ENCODE peak calls at places on chromosomes 6 and 20, in five cellular contexts. T is cardiac fibroblast, X is progenitor cell of endocrine pancreas, I is fibroblast of pulmonary artery, F is kidney epithelial cell. W is an unnamed sample.

GRCh38 chr20:45049438-45049837 is 51.5 kb downstream of the KCNS1 start:
- DNase-seq in F (no peak), I (no peak), T (no peak), X (no peak), W (no peak)

GRCh38 chr6:88586371-88587157 is 376.9 kb downstream of the RNGTT start:
- DNase-seq in I (no peak), T (peak), X (no peak), F (no peak), W (no peak)

GRCh38 chr20:49529470-49529869 is 38.5 kb downstream of the PTGIS start:
- DNase-seq in X (no peak), I (no peak), F (no peak), T (no peak), W (no peak)

GRCh38 chr20:46945465-46945864 is 50.8 kb downstream of the EYA2 start:
- DNase-seq in F (no peak), T (no peak), I (no peak), X (no peak), W (no peak)

GRCh38 chr6:16722616-16723015 is 38.6 kb downstream of the ATXN1 start:
- DNase-seq in X (no peak), T (no peak), F (no peak), I (no peak), W (no peak)

GRCh38 chr6:37047933-37048850 is 42.7 kb downstream of the FGD2 start:
- DNase-seq in T (no peak), X (no peak), F (no peak), I (no peak), W (no peak)

GRCh38 chr6:157376241-157376640 is 4.7 kb upstream of the ZDHHC14 start:
- DNase-seq in X (no peak), I (no peak), F (no peak), T (no peak), W (no peak)

GRCh38 chr20:48897298-48898044 is 24.0 kb upstream of the ARFGEF2 start:
- DNase-seq in I (peak), X (no peak), F (peak), T (peak), W (peak)

GRCh38 chr6:24497254-24497989 is 2.7 kb downstream of the ALDH5A1 start:
- DNase-seq in T (no peak), I (no peak), F (no peak), X (no peak), W (no peak)

GRCh38 chr6:24495516-24495847 is 713 bp downstream of the ALDH5A1 start:
- DNase-seq in F (no peak), X (peak), T (peak), I (peak), W (no peak)

GRCh38 chr6:24492475-24492874 is 2.3 kb upstream of the ALDH5A1 start:
- DNase-seq in T (peak), F (no peak), X (no peak), I (peak), W (peak)

GRCh38 chr6:24493945-24494725 is 634 bp upstream of the ALDH5A1 start:
- DNase-seq in X (no peak), T (no peak), F (no peak), I (no peak), W (no peak)

GRCh38 chr6:24494726-24495515 is at the start of gene ALDH5A1:
- DNase-seq in T (peak), F (no peak), I (peak), X (peak), W (no peak)
- TF ChIP-seq CTCF in T (no peak), F (peak), I (peak), X (peak), W (no peak)

DNA sequence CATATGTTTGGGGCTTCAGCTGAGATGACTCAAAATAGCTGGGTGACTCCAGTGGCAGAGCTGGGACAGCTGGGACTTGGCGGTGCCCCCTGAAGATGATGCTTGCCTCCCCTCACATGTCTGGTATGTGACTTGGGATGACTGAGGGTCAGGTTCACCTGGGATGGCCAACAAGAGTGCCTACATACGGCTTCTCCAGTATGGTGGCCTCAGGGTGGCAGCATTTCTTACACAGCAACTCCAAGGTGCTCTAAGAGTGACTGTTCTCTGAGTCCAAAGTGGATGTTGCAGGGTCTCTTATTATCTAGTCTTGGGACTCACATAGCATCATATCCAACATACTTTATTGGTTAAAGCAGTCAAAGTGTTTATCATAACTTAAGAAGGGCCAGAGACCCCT is 87.8 kb upstream of the CENPW start:
- DNase-seq in I (no peak), X (no peak), F (no peak), T (no peak), W (no peak)
- TF ChIP-seq CTCF in I (no peak), X (no peak), F (no peak), T (no peak), W (no peak)

GRCh38 chr20:1588166-1588868 is 30.8 kb upstream of the SIRPD start:
- DNase-seq in T (no peak), I (no peak), F (no peak), X (no peak), W (no peak)

DNA sequence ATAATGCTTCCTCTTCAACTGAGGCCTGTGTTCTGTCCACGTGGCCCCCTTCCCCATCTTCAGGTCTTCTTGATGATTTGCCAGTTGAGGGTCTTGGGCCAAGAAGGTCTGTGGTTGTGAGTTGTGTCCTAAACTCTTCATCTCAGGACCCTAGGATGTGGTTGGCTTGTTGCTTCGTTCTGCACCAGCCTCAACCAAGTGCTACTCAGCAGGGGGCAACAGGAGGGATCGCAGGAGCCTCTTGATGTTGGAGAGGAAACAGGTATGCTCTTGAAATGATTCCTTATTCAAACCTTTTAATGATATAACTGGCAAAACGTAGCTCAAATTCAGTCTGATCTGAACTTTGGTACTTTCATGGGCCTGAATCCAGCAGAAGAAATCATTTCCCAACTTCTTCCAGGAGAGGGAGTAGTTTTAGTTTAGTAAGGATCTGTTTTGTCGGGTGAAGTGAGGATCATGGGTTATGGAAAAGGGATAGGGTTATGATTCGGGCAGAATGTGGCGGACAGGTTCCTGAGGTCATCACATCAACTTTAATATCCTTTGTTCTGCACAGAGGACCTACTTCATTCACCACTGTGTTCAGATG is 30.8 kb downstream of the SIRPB1 start:
- DNase-seq in T (no peak), F (no peak), X (no peak), I (no peak), W (no peak)
- TF ChIP-seq CTCF in T (no peak), F (no peak), X (no peak), I (no peak), W (no peak)

GRCh38 chr6:74927299-74927698 is 278.6 kb downstream of the COL12A1 start:
- DNase-seq in T (no peak), F (no peak), X (no peak), I (no peak), W (no peak)

GRCh38 chr6:74931567-74931966 is 274.3 kb downstream of the COL12A1 start:
- DNase-seq in F (no peak), I (peak), X (no peak), T (peak), W (peak)

GRCh38 chr6:74932214-74932923 is 273.5 kb downstream of the COL12A1 start:
- DNase-seq in F (no peak), I (no peak), T (peak), X (no peak), W (no peak)

GRCh38 chr6:74925683-74926082 is 280.2 kb downstream of the COL12A1 start:
- DNase-seq in T (no peak), F (no peak), I (no peak), X (no peak), W (no peak)

GRCh38 chr6:74928203-74928602 is 277.6 kb downstream of the COL12A1 start:
- DNase-seq in T (no peak), I (no peak), F (no peak), X (no peak), W (no peak)
- TF ChIP-seq CTCF in T (no peak), I (no peak), F (no peak), X (no peak), W (no peak)

DNA sequence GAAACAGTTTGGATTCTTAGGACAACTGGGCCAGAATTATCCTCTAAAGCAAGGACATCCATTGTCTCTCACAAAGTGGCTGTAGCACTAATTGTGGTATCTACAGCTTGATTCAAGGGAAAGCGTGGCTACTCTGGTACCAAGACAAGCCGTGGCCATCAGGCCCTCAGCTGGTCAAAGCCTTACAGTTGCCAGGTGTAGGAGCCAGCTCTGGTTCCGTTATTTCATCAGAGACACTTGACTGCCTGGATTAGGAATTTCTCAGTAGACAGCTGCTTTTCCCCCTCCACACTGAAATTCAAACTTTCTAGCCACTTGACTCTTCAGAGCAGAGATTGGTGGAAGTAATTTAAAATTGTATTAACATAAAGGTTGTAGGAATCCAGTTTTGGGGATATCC is 104.2 kb downstream of the ANKS1A start:
- DNase-seq in X (no peak), F (no peak), I (no peak), T (no peak), W (no peak)
- TF ChIP-seq CTCF in X (no peak), F (no peak), I (no peak), T (no peak), W (no peak)

W was measured in HFFc6.